ENCODE peak calls at places on chromosomes 2 and 18, in five cellular contexts. Z is fibroblast of the aortic adventitia, L is astrocyte of the cerebellum, D is astrocyte of the hippocampus, H is activated T-helper 1 cell treated with Interleukin-2 at 50 U/mL for 16 hours. N is an unnamed sample.

GRCh38 chr2:133362061-133362476 is 206.2 kb downstream of the NCKAP5 start:
- DNase-seq in Z (peak), L (peak), D (peak), H (no peak), N (no peak)

GRCh38 chr18:51137891-51138290 is 59.6 kb downstream of the MEX3C start:
- DNase-seq in Z (no peak), L (no peak), D (no peak), H (no peak), N (no peak)

GRCh38 chr2:43152711-43153627 is 73.4 kb downstream of the ZFP36L2 start:
- DNase-seq in Z (no peak), L (no peak), D (no peak), H (no peak), N (no peak)

GRCh38 chr2:2872713-2873449 is 504.7 kb downstream of the EIPR1 start:
- DNase-seq in Z (no peak), L (no peak), D (no peak), H (no peak), N (no peak)

GRCh38 chr18:62610509-62611394 is 87.9 kb downstream of the ZCCHC2 start:
- DNase-seq in Z (no peak), L (no peak), D (peak), H (no peak), N (no peak)

GRCh38 chr2:128421286-128421685 is 102.6 kb upstream of the HS6ST1 start:
- DNase-seq in Z (no peak), L (no peak), D (no peak), H (no peak), N (no peak)

GRCh38 chr18:27315001-27315400 is 129.9 kb upstream of the CHST9 start:
- DNase-seq in Z (no peak), L (no peak), D (peak), H (no peak), N (no peak)

GRCh38 chr2:156331572-156332451 is 709 bp downstream of the NR4A2 start:
- DNase-seq in Z (peak), L (no peak), D (peak), H (no peak), N (peak)

GRCh38 chr18:49020621-49021021 is 69.9 kb upstream of the SMAD7 start:
- DNase-seq in Z (no peak), L (no peak), D (peak), H (no peak), N (no peak)

GRCh38 chr2:101596346-101596745 is 101.2 kb upstream of the MAP4K4 start:
- DNase-seq in Z (peak), L (no peak), D (peak), H (no peak), N (no peak)

GRCh38 chr2:228048838-228049490 is 132.5 kb downstream of the SPHKAP start:
- DNase-seq in Z (peak), L (peak), D (peak), H (no peak), N (no peak)

GRCh38 chr2:137706786-137707613 is 257.3 kb upstream of the HNMT start:
- DNase-seq in Z (no peak), L (no peak), D (peak), H (no peak), N (no peak)

GRCh38 chr18:43060020-43060419 is 55.5 kb downstream of the RIT2 start:
- DNase-seq in Z (peak), L (peak), D (peak), H (no peak), N (no peak)

GRCh38 chr18:78939105-78939504 is 40.5 kb upstream of the SALL3 start:
- DNase-seq in Z (no peak), L (no peak), D (no peak), H (no peak), N (no peak)

GRCh38 chr2:234952270-234953115 is 676 bp downstream of the SH3BP4 start:
- DNase-seq in Z (no peak), L (no peak), D (peak), H (no peak), N (no peak)

GRCh38 chr2:166373105-166373504 is 2.6 kb downstream of the SCN9A start:
- DNase-seq in Z (no peak), L (no peak), D (no peak), H (no peak), N (no peak)

N was measured in effector memory CD4-positive, alpha-beta T cell.